ENCODE peak calls at places on chromosomes 2 and 18, in four cellular contexts. G is lower lobe of right lung; H is neural crest cell; C is activated CD4-positive, CD25-positive, alpha-beta regulatory T cell treated with anti-CD3 and anti-CD28 coated beads, Interleukin-2, amount 50 U/mL, for 72 hours. D is an unnamed sample.

GRCh38 chr2:17615728-17616351 is 75.3 kb downstream of the VSNL1 start:
- DNase-seq in G (no peak), H (no peak), C (no peak), D (no peak)

GRCh38 chr18:8231316-8231715 is 377.9 kb upstream of the RAB12 start:
- DNase-seq in G (no peak), H (no peak), C (no peak), D (no peak)

GRCh38 chr18:68662779-68663178 is 52.1 kb downstream of the TMX3 start:
- DNase-seq in G (no peak), H (no peak), C (no peak), D (no peak)

GRCh38 chr2:28528206-28528605 is 32.3 kb downstream of the PLB1 start:
- DNase-seq in G (no peak), H (no peak), C (no peak), D (peak; percentile 82)

GRCh38 chr2:147800316-147800715 is 44.5 kb upstream of the ACVR2A start:
- DNase-seq in G (no peak), H (no peak), C (no peak), D (no peak)

GRCh38 chr2:64141711-64142405 is 2.4 kb downstream of the PELI1 start:
- DNase-seq in G (no peak), H (no peak), C (no peak), D (no peak)

GRCh38 chr2:567865-568638 is 109.2 kb downstream of the TMEM18 start:
- DNase-seq in G (no peak), H (no peak), C (no peak), D (peak; percentile 18)

GRCh38 chr2:26298638-26299393 is 47.1 kb upstream of the SELENOI start:
- DNase-seq in G (peak; percentile 70), H (no peak), C (no peak), D (peak; percentile 27)

GRCh38 chr2:60948926-60949579 is 67.7 kb downstream of the REL start:
- DNase-seq in G (no peak), H (no peak), C (no peak), D (no peak)

GRCh38 chr18:31219395-31219794 is 56.7 kb upstream of the DSC1 start:
- DNase-seq in G (no peak), H (no peak), C (no peak), D (no peak)

GRCh38 chr2:12764075-12764722 is 47.5 kb downstream of the TRIB2 start:
- DNase-seq in G (no peak), H (no peak), C (no peak), D (no peak)

GRCh38 chr2:200305797-200306718 is at the start of gene SPATS2L:
- DNase-seq in G (peak; percentile 86), H (peak; percentile 56), C (peak; percentile 61), D (peak; percentile 86)

GRCh38 chr18:3901811-3902210 is 451.8 kb downstream of the TGIF1 start:
- DNase-seq in G (no peak), H (no peak), C (no peak), D (no peak)

GRCh38 chr2:229096667-229097066 is 174.4 kb downstream of the PID1 start:
- DNase-seq in G (no peak), H (no peak), C (no peak), D (no peak)

GRCh38 chr2:11421863-11422490 is 44.0 kb downstream of the E2F6 start:
- DNase-seq in G (no peak), H (no peak), C (no peak), D (no peak)

GRCh38 chr2:65070172-65070830 is 14.1 kb downstream of the CEP68 start:
- DNase-seq in G (no peak), H (no peak), C (no peak), D (no peak)

GRCh38 chr2:238497610-238498005 is 70.9 kb downstream of the ASB1 start:
- DNase-seq in G (no peak), H (no peak), C (no peak), D (no peak)

GRCh38 chr2:160402997-160403979 is 90.3 kb downstream of the RBMS1 start:
- DNase-seq in G (no peak), H (no peak), C (no peak), D (no peak)

GRCh38 chr2:200408428-200409311 is 101.2 kb downstream of the KCTD18 start:
- DNase-seq in G (peak; percentile 49), H (no peak), C (no peak), D (no peak)

GRCh38 chr2:85468704-85469349 is 50.3 kb downstream of the SH2D6 start:
- DNase-seq in G (no peak), H (no peak), C (no peak), D (no peak)

GRCh38 chr2:30410217-30410616 is 36.8 kb upstream of the LCLAT1 start:
- DNase-seq in G (no peak), H (no peak), C (no peak), D (no peak)

GRCh38 chr2:64173156-64174135 is 29.2 kb upstream of the PELI1 start:
- DNase-seq in G (no peak), H (no peak), C (no peak), D (no peak)

GRCh38 chr2:15527074-15527739 is 33.9 kb downstream of the NBAS start:
- DNase-seq in G (no peak), H (no peak), C (no peak), D (no peak)

GRCh38 chr2:47070155-47070919 is 84.8 kb downstream of the STPG4 start:
- DNase-seq in G (peak; percentile 43), H (no peak), C (no peak), D (no peak)

GRCh38 chr18:54254265-54254758 is 15.0 kb upstream of the POLI start:
- DNase-seq in G (no peak), H (no peak), C (no peak), D (no peak)

GRCh38 chr18:58195278-58195721 is 151.3 kb downstream of the NEDD4L start:
- DNase-seq in G (peak; percentile 64), H (no peak), C (no peak), D (no peak)

GRCh38 chr2:10305715-10306114 is 3.0 kb downstream of the HPCAL1 start:
- DNase-seq in G (no peak), H (no peak), C (no peak), D (no peak)

GRCh38 chr2:240133401-240133800 is 2.7 kb downstream of the COPS9 start:
- DNase-seq in G (peak; percentile 12), H (no peak), C (no peak), D (no peak)

GRCh38 chr2:120826260-120826648 is 90.6 kb downstream of the GLI2 start:
- DNase-seq in G (no peak), H (no peak), C (no peak), D (no peak)

GRCh38 chr2:46177461-46178089 is 119.6 kb upstream of the EPAS1 start:
- DNase-seq in G (no peak), H (no peak), C (no peak), D (no peak)

GRCh38 chr2:239311132-239312040 is 89.4 kb downstream of the HDAC4 start:
- DNase-seq in G (peak; percentile 80), H (no peak), C (peak; percentile 11), D (peak; percentile 16)

GRCh38 chr2:148813603-148814065 is 61.4 kb upstream of the KIF5C start:
- DNase-seq in G (no peak), H (no peak), C (peak; percentile 57), D (no peak)

D was measured in heart right ventricle.